ENCODE peak calls at places on chromosomes 5 and 9, in nine cellular contexts. Y, A, V, Q, I, O, M, L and H are unnamed samples.

GRCh38 chr5:134171972-134172371 is 4.8 kb downstream of the SKP1 start:
- DNase-seq in Y (no peak), A (no peak), V (no peak), Q (no peak), I (no peak), O (no peak), M (no peak), L (no peak), H (peak)

GRCh38 chr5:82422751-82423181 is 144.6 kb upstream of the RPS23 start:
- DNase-seq in Y (no peak), A (peak), V (no peak), Q (peak), I (no peak), O (peak), M (peak), L (peak), H (no peak)

GRCh38 chr9:81379655-81380054 is 309.7 kb downstream of the TLE1 start:
- DNase-seq in Y (no peak), A (no peak), V (no peak), Q (no peak), I (no peak), O (no peak), M (no peak), L (no peak), H (no peak)

GRCh38 chr5:107381189-107381856 is 289.4 kb downstream of the EFNA5 start:
- DNase-seq in Y (peak), A (no peak), V (peak), Q (no peak), I (no peak), O (no peak), M (no peak), L (no peak), H (no peak)

GRCh38 chr9:2469681-2470141 is 151.9 kb upstream of the VLDLR start:
- DNase-seq in Y (no peak), A (no peak), V (no peak), Q (no peak), I (peak), O (peak), M (no peak), L (peak), H (peak)

GRCh38 chr9:684950-685340 is 156.6 kb upstream of the DMRT1 start:
- DNase-seq in Y (no peak), A (no peak), V (no peak), Q (no peak), I (no peak), O (no peak), M (no peak), L (peak), H (no peak)

GRCh38 chr5:28014779-28015178 is 976.4 kb upstream of the CDH9 start:
- DNase-seq in Y (no peak), A (no peak), V (no peak), Q (no peak), I (no peak), O (no peak), M (no peak), L (no peak), H (peak)

GRCh38 chr9:95181226-95181818 is 136.2 kb downstream of the FANCC start:
- DNase-seq in Y (peak), A (no peak), V (no peak), Q (no peak), I (no peak), O (no peak), M (no peak), L (peak), H (peak)

GRCh38 chr5:145222622-145223021 is 612.5 kb downstream of the PRELID2 start:
- DNase-seq in Y (no peak), A (no peak), V (no peak), Q (no peak), I (no peak), O (no peak), M (no peak), L (no peak), H (no peak)

GRCh38 chr5:95803271-95804148 is 19.0 kb downstream of the GLRX start:
- DNase-seq in Y (peak), A (no peak), V (no peak), Q (no peak), I (no peak), O (no peak), M (no peak), L (no peak), H (no peak)

GRCh38 chr9:29968831-29969230 is 2395.6 kb upstream of the C9orf72 start:
- DNase-seq in Y (no peak), A (no peak), V (no peak), Q (no peak), I (no peak), O (no peak), M (no peak), L (no peak), H (no peak)

GRCh38 chr9:29965834-29966233 is 2392.6 kb upstream of the C9orf72 start:
- DNase-seq in Y (no peak), A (no peak), V (no peak), Q (no peak), I (no peak), O (no peak), M (no peak), L (no peak), H (no peak)

GRCh38 chr9:29966247-29966646 is 2393.0 kb upstream of the C9orf72 start:
- DNase-seq in Y (no peak), A (no peak), V (no peak), Q (no peak), I (no peak), O (no peak), M (no peak), L (no peak), H (no peak)

GRCh38 chr9:29969856-29970647 is 2396.8 kb upstream of the C9orf72 start:
- DNase-seq in Y (no peak), A (no peak), V (no peak), Q (no peak), I (no peak), O (no peak), M (no peak), L (no peak), H (no peak)

GRCh38 chr9:29969408-29969807 is 2396.1 kb upstream of the C9orf72 start:
- DNase-seq in Y (no peak), A (no peak), V (no peak), Q (no peak), I (no peak), O (no peak), M (no peak), L (no peak), H (no peak)
- TF ChIP-seq POLR2A in Y (no peak), A (no peak), V (no peak), Q (no peak), I (no peak), O (no peak), M (no peak), L (no peak), H (no peak)

GRCh38 chr5:5719292-5719691 is 296.8 kb downstream of the ICE1 start:
- DNase-seq in Y (no peak), A (no peak), V (no peak), Q (no peak), I (no peak), O (no peak), M (no peak), L (no peak), H (no peak)

GRCh38 chr5:5726401-5726800 is 303.9 kb downstream of the ICE1 start:
- DNase-seq in Y (no peak), A (no peak), V (no peak), Q (no peak), I (no peak), O (no peak), M (no peak), L (no peak), H (no peak)

GRCh38 chr5:5716665-5717064 is 294.2 kb downstream of the ICE1 start:
- DNase-seq in Y (no peak), A (no peak), V (no peak), Q (no peak), I (no peak), O (no peak), M (no peak), L (no peak), H (no peak)

DNA sequence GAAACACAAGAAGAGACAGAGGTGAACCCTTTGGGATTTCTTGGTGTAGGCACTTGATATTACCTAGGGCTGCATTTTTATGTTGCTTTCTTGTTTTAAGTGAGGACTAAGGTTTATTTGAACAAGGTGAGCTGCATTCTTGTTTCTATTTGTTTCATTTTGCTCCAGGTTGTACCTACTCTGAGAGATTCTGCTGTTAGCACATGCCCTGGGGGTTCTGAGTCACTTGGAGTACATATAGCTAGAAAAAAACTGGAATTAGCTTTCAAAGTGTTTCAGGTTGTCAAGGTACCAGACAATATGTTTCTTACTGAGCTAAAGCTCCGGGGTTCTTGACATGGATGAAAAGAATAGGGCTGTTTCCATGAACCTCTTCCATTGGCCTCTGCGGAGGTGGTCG is 299.4 kb downstream of the ICE1 start:
- DNase-seq in Y (no peak), A (no peak), V (no peak), Q (no peak), I (no peak), O (no peak), M (no peak), L (no peak), H (no peak)
- TF ChIP-seq POLR2A in Y (no peak), A (no peak), V (no peak), Q (no peak), I (no peak), O (no peak), M (no peak), L (no peak), H (no peak)

GRCh38 chr9:69324549-69325401 is at the start of gene ENTREP1:
- DNase-seq in Y (peak), A (peak), V (peak), Q (peak), I (no peak), O (peak), M (no peak), L (peak), H (peak)
- TF ChIP-seq POLR2A in Y (no peak), A (no peak), V (no peak), Q (no peak), I (no peak), O (peak), M (no peak), L (no peak), H (no peak)

GRCh38 chr9:127568971-127569818 is 42.9 kb upstream of the STXBP1 start:
- DNase-seq in Y (peak), A (peak), V (no peak), Q (peak), I (no peak), O (peak), M (peak), L (peak), H (peak)
- TF ChIP-seq POLR2A in Y (peak), A (no peak), V (peak), Q (peak), I (no peak), O (peak), M (no peak), L (peak), H (peak)

GRCh38 chr9:89495824-89496555 is 1.9 kb downstream of the SEMA4D start:
- DNase-seq in Y (no peak), A (no peak), V (no peak), Q (no peak), I (no peak), O (no peak), M (no peak), L (no peak), H (no peak)

GRCh38 chr9:89493181-89493580 is 4.7 kb downstream of the SEMA4D start:
- DNase-seq in Y (no peak), A (no peak), V (no peak), Q (no peak), I (no peak), O (no peak), M (no peak), L (no peak), H (no peak)

GRCh38 chr9:89493671-89494070 is 4.2 kb downstream of the SEMA4D start:
- DNase-seq in Y (no peak), A (no peak), V (no peak), Q (no peak), I (no peak), O (no peak), M (no peak), L (no peak), H (no peak)

GRCh38 chr9:89492586-89492985 is 5.3 kb downstream of the SEMA4D start:
- DNase-seq in Y (no peak), A (no peak), V (no peak), Q (no peak), I (no peak), O (no peak), M (no peak), L (no peak), H (no peak)

DNA sequence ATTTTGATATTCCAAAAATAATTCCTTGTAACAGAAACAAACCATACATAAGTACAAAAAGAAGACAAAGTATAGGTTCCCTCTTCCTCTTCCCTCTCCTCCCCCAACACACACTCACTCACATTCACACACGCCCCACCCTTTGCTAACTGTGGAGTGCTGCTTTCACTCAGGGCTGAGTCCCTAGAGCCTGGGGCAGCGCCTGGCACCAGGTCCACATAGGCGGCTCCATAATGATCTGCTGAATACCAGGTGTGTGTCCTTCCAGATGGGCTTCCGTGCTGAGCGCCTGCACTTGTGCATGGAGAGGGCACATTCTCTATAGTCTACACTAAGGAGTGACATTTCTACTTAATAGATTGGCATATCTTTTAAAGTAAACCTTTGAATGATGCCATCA is 3.7 kb downstream of the SEMA4D start:
- DNase-seq in Y (no peak), A (no peak), V (no peak), Q (no peak), I (no peak), O (no peak), M (no peak), L (no peak), H (no peak)
- TF ChIP-seq POLR2A in Y (no peak), A (no peak), V (no peak), Q (no peak), I (no peak), O (no peak), M (no peak), L (no peak), H (no peak)

GRCh38 chr5:132962429-132962928 is 955 bp downstream of the AFF4 start:
- DNase-seq in Y (peak), A (no peak), V (no peak), Q (no peak), I (no peak), O (no peak), M (no peak), L (peak), H (peak)
- TF ChIP-seq POLR2A in Y (no peak), A (no peak), V (no peak), Q (no peak), I (no peak), O (no peak), M (no peak), L (peak), H (no peak)

DNA sequence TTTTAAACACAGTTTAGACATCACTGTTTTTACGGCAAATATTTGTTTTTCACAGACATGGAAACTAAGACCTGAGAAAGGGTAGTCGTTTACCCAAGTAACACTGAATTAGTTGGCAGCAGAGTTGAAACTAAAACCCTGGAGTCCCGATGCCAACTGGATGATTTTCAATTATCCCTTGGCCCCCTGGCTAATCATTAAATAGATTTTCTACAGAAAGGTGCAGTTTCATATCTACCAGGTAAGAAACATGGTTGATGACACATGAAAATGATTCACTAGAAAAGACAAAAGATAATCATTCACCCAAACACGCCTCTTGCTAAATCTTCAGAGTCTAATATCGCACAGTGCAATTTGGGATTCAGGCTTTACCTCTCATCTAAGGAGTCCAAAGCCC is 136.9 kb downstream of the SEMA5A start:
- DNase-seq in Y (no peak), A (no peak), V (no peak), Q (no peak), I (no peak), O (no peak), M (no peak), L (no peak), H (no peak)
- TF ChIP-seq POLR2A in Y (no peak), A (no peak), V (no peak), Q (no peak), I (no peak), O (no peak), M (no peak), L (no peak), H (no peak)

DNA sequence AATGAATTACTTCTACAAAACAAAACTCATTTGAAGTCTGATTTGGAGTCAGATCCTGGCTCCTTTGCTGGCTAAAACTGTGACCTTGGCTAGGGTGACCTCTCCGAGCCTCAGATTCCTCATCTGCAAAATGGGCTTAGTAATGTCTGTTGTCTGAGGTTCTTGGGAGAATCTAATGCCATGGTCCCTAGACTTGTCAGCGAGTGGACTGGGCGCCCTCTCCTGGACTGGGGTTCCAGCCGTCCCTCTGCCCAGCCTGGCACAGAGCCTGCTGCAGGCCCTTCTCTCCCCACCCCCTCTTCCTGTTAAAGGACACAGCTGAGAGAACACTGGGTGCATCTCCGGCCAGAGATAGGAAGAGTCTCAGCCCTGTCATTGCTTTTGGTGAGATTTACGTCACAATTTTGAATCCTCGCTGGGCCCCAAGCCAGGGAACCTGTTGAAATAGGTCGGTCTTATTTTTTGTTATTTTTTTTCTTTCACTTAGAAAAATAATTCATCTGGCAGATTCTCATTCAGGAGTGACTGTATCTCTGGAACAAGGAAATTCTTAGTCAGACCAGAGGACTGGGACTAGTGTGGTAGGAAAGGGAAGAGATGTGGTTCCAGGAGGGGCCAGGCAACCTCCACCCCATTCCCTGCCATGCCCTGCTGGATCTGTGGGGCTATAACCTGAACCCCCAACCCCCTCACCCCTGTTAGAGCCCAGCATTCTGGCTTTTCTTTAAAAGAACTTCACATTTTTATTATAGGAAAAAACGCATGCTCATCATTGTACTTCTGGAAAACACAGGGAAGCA is 48.2 kb upstream of the RPL26L1 start:
- DNase-seq in Y (peak), A (peak), V (no peak), Q (peak), I (peak), O (peak), M (peak), L (peak), H (peak)
- TF ChIP-seq POLR2A in Y (no peak), A (no peak), V (no peak), Q (no peak), I (no peak), O (no peak), M (no peak), L (peak), H (no peak)

GRCh38 chr9:63817622-63818518 is 1467.1 kb downstream of the FOXD4L5 start:
- DNase-seq in Y (no peak), A (peak), V (no peak), Q (peak), I (peak), O (peak), M (peak), L (peak), H (no peak)
- TF ChIP-seq POLR2A in Y (peak), A (no peak), V (no peak), Q (no peak), I (peak), O (no peak), M (no peak), L (no peak), H (no peak)